ENCODE peak calls at places on chromosomes 13 and 19, in nine cellular contexts. S is left lobe of liver; W is stimulated activated CD4-positive, alpha-beta T cell treated with anti-CD3 and anti-CD28 coated beads, TNF-alpha, amount 100 ng/mL, for 48 hours; Z is K562; O is midbrain; U is NCI-H1694; P is anterior cingulate cortex; M is AG04450; L is cerebellum. B is an unnamed sample.

GRCh38 chr13:106369091-106369490 is 166.4 kb downstream of the EFNB2 start:
- DNase-seq in U (no peak), P (no peak), M (no peak), O (no peak), L (no peak), W (no peak), Z (no peak), S (no peak), B (no peak)

GRCh38 chr19:5172859-5173577 is 167.6 kb downstream of the PTPRS start:
- DNase-seq in M (peak), S (no peak), Z (peak), W (no peak), P (peak), U (no peak), O (no peak), L (no peak), B (no peak)

GRCh38 chr19:29260477-29261317 is 47.7 kb upstream of the UQCRFS1 start:
- DNase-seq in Z (peak), L (peak), S (no peak), P (no peak), W (no peak), M (no peak), O (no peak), U (peak), B (no peak)

GRCh38 chr19:15532779-15533521 is 24.6 kb downstream of the CYP4F22 start:
- DNase-seq in M (no peak), Z (no peak), U (no peak), P (no peak), O (no peak), W (no peak), L (no peak), S (no peak), B (no peak)

GRCh38 chr13:66803759-66804456 is 426.2 kb downstream of the PCDH9 start:
- DNase-seq in P (no peak), M (no peak), L (peak), O (no peak), W (no peak), Z (no peak), U (peak), S (no peak), B (no peak)

GRCh38 chr19:13015361-13016231 is 20.3 kb downstream of the NFIX start:
- DNase-seq in Z (no peak), O (no peak), U (no peak), P (no peak), S (no peak), L (no peak), M (no peak), W (no peak), B (no peak)

GRCh38 chr19:20422216-20422615 is 143.4 kb downstream of the ZNF737 start:
- DNase-seq in O (no peak), L (no peak), P (no peak), U (no peak), S (no peak), M (no peak), Z (no peak), W (no peak), B (no peak)

GRCh38 chr19:33434886-33435705 is 61.6 kb downstream of the CEBPG start:
- DNase-seq in W (no peak), O (no peak), M (no peak), P (no peak), L (no peak), U (no peak), Z (no peak), S (no peak), B (no peak)

GRCh38 chr13:48930933-48931332 is 44.8 kb upstream of the FNDC3A start:
- DNase-seq in S (no peak), L (no peak), Z (no peak), O (no peak), U (peak), M (no peak), W (no peak), P (no peak), B (no peak)

GRCh38 chr19:42362342-42362741 is 27.8 kb downstream of the CNFN start:
- DNase-seq in U (no peak), L (no peak), M (no peak), O (no peak), Z (no peak), P (no peak), S (no peak), W (no peak), B (no peak)

GRCh38 chr19:34308381-34309367 is 54.3 kb downstream of the GARRE1 start:
- DNase-seq in O (no peak), W (no peak), Z (no peak), P (no peak), M (no peak), S (no peak), L (no peak), U (no peak), B (no peak)

GRCh38 chr13:110327036-110327790 is 20.1 kb downstream of the COL4A2 start:
- DNase-seq in Z (no peak), O (no peak), M (no peak), P (no peak), S (no peak), W (no peak), U (no peak), L (no peak), B (no peak)